ENCODE peak calls at places on chromosomes 11 and 22, in eight cellular contexts. D is BE2C; X is right lobe of liver; O is gastrocnemius medialis; E is GM23248; U is cardiac muscle cell; B is heart right ventricle; Z is CD4-positive, CD25-positive, alpha-beta regulatory T cell. F is an unnamed sample.

GRCh38 chr11:74731301-74732094 is at the start of gene CHRDL2:
- DNase-seq in D (peak; percentile 44), X (peak; percentile 60), O (no peak), E (peak; percentile 76), U (peak; percentile 60), B (peak; percentile 36), Z (no peak), F (no peak)

GRCh38 chr11:35798983-35799382 is 136.4 kb downstream of the TRIM44 start:
- DNase-seq in D (no peak), X (no peak), O (no peak), E (no peak), U (no peak), B (no peak), Z (no peak), F (no peak)

GRCh38 chr22:32836286-32836859 is 34.9 kb downstream of the TIMP3 start:
- DNase-seq in D (no peak), X (no peak), O (no peak), E (peak; percentile 56), U (peak; percentile 31), B (no peak), Z (no peak), F (no peak)

GRCh38 chr22:28148816-28149465 is 229.9 kb upstream of the PITPNB start:
- DNase-seq in D (no peak), X (no peak), O (no peak), E (peak; percentile 42), U (no peak), B (no peak), Z (no peak), F (no peak)

GRCh38 chr11:113531575-113532451 is 56.6 kb upstream of the DRD2 start:
- DNase-seq in D (no peak), X (no peak), O (no peak), E (peak; percentile 45), U (peak; percentile 79), B (no peak), Z (no peak), F (no peak)

GRCh38 chr11:114099392-114100178 is 40.1 kb downstream of the ZBTB16 start:
- DNase-seq in D (no peak), X (no peak), O (peak; percentile 53), E (no peak), U (peak; percentile 45), B (no peak), Z (no peak), F (no peak)

GRCh38 chr11:109405671-109406070 is 16.3 kb upstream of the C11orf87 start:
- DNase-seq in D (no peak), X (no peak), O (no peak), E (peak; percentile 62), U (no peak), B (no peak), Z (no peak), F (no peak)

GRCh38 chr11:118628861-118629549 is 21.6 kb downstream of the PHLDB1 start:
- DNase-seq in D (no peak), X (no peak), O (no peak), E (peak; percentile 39), U (no peak), B (no peak), Z (no peak), F (no peak)

GRCh38 chr11:58286249-58286648 is 18.2 kb upstream of the OR10W1 start:
- DNase-seq in D (no peak), X (no peak), O (no peak), E (peak; percentile 77), U (peak; percentile 30), B (no peak), Z (no peak), F (no peak)

GRCh38 chr11:116895053-116895757 is 57.8 kb upstream of the APOA1 start:
- DNase-seq in D (peak; percentile 20), X (no peak), O (no peak), E (no peak), U (peak; percentile 46), B (peak; percentile 23), Z (no peak), F (no peak)

GRCh38 chr11:61793084-61793828 is 545 bp downstream of the FEN1 start:
- DNase-seq in D (no peak), X (no peak), O (no peak), E (peak; percentile 32), U (no peak), B (no peak), Z (no peak), F (no peak)

GRCh38 chr22:20139391-20140106 is 7.9 kb downstream of the ZDHHC8 start:
- DNase-seq in D (no peak), X (no peak), O (no peak), E (no peak), U (no peak), B (no peak), Z (no peak), F (no peak)

GRCh38 chr11:113553235-113553634 is 78.0 kb upstream of the DRD2 start:
- DNase-seq in D (no peak), X (no peak), O (no peak), E (peak; percentile 98), U (peak; percentile 98), B (no peak), Z (no peak), F (no peak)

GRCh38 chr11:131036544-131036943 is 120.3 kb upstream of the SNX19 start:
- DNase-seq in D (no peak), X (no peak), O (no peak), E (no peak), U (no peak), B (no peak), Z (no peak), F (no peak)

GRCh38 chr11:113118104-113118503 is 156.9 kb downstream of the NCAM1 start:
- DNase-seq in D (no peak), X (no peak), O (no peak), E (no peak), U (no peak), B (no peak), Z (no peak), F (no peak)

GRCh38 chr11:118117790-118118601 is 31.2 kb upstream of the SMIM35 start:
- DNase-seq in D (no peak), X (no peak), O (no peak), E (no peak), U (no peak), B (no peak), Z (no peak), F (no peak)

GRCh38 chr11:126628450-126628789 is 272.9 kb downstream of the ST3GAL4 start:
- DNase-seq in D (no peak), X (no peak), O (no peak), E (no peak), U (no peak), B (no peak), Z (no peak), F (no peak)
- H3K27me3 ChIP-seq in D (no peaks in the 10 kb centered on the region), X (no peaks in the 10 kb centered on the region), O (no peaks in the 10 kb centered on the region), E (no peaks in the 10 kb centered on the region), U (peaks cover 25% of the 10 kb centered on the region), B (peaks cover 5% of the 10 kb centered on the region), Z (no peaks in the 10 kb centered on the region), F (no peaks in the 10 kb centered on the region)

DNA sequence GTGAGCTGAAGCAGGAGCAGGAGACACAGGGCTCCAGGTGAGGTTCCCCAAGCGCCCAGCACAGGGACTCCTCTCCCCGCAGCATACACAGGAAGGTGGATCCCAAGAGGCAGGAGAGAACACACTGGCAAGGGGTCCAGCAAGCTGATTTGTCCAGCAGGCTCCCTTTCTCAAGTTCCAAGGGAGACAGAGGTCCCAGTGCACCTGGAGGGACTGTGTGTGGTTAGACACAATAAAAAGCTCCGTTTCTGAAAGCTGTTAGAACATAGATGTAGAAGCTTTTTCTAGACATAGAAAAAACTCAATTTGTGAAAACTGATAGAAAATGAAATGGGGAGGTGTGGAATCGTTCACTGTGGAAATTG is 1.8 kb downstream of the CALCB start:
- DNase-seq in D (no peak), X (no peak), O (no peak), E (no peak), U (no peak), B (no peak), Z (no peak), F (no peak)
- H3K27me3 ChIP-seq in D (peaks cover 17% of the 10 kb centered on the region), X (peaks cover 6% of the 10 kb centered on the region), O (peaks cover 28% of the 10 kb centered on the region), E (peaks cover 26% of the 10 kb centered on the region), U (peaks cover 44% of the 10 kb centered on the region), B (peaks cover 39% of the 10 kb centered on the region), Z (peaks cover 8% of the 10 kb centered on the region), F (no peaks in the 10 kb centered on the region)

GRCh38 chr11:3216027-3216525 is 2.5 kb downstream of the MRGPRG start:
- DNase-seq in D (no peak), X (no peak), O (no peak), E (no peak), U (no peak), B (no peak), Z (no peak), F (no peak)

GRCh38 chr11:3218483-3219280 is at the start of gene MRGPRG:
- DNase-seq in D (no peak), X (peak; percentile 36), O (no peak), E (no peak), U (no peak), B (peak; percentile 5), Z (no peak), F (no peak)

GRCh38 chr11:3220101-3220500 is 1.5 kb upstream of the MRGPRG start:
- DNase-seq in D (no peak), X (no peak), O (no peak), E (no peak), U (no peak), B (no peak), Z (no peak), F (no peak)

GRCh38 chr11:3219281-3219892 is 774 bp upstream of the MRGPRG start:
- DNase-seq in D (no peak), X (peak; percentile 23), O (no peak), E (no peak), U (no peak), B (no peak), Z (no peak), F (no peak)

DNA sequence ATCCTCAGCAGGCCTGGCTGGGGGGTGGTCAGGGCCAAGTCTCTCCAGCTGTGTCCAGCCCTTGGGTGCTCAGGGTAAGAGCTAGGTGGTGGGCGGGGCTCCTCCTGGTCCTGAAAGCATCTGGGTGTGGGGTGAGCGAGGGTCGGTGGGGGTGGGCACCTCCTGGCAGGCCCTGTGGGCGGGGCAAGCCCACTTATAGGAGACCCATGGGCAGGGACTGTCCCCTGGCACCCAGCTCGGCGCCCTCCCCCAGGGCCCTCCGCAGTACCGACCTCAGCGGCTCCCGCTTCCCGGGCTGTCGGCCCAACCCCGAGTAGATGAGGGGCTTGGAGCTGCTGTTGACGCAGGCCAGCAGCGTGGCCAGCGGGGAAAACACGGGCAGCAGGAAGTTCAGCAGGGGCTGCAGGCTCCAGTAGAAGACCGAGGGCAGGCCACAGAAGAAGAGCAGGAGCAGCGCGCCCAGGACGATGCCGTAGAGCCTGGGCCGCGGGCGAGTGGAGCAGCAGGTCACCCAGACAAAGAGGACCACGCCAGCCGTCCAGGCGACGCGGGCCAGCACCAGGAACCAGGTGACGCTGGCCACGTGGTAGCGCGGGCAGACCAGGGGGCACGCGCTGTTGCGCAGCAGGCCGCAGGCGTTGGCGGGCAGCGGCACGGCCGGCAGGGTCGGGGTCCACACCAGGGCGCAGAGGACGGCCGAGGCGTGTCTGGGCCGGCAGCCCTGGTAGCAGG is 696 bp downstream of the MRGPRG start:
- DNase-seq in D (peak; percentile 1), X (peak; percentile 42), O (no peak), E (no peak), U (no peak), B (peak; percentile 9), Z (no peak), F (no peak)
- H3K27me3 ChIP-seq in D (no peaks in the 10 kb centered on the region), X (no peaks in the 10 kb centered on the region), O (peaks cover 14% of the 10 kb centered on the region), E (peaks cover 8% of the 10 kb centered on the region), U (peaks cover 34% of the 10 kb centered on the region), B (peaks cover 34% of the 10 kb centered on the region), Z (no peaks in the 10 kb centered on the region), F (no peaks in the 10 kb centered on the region)

DNA sequence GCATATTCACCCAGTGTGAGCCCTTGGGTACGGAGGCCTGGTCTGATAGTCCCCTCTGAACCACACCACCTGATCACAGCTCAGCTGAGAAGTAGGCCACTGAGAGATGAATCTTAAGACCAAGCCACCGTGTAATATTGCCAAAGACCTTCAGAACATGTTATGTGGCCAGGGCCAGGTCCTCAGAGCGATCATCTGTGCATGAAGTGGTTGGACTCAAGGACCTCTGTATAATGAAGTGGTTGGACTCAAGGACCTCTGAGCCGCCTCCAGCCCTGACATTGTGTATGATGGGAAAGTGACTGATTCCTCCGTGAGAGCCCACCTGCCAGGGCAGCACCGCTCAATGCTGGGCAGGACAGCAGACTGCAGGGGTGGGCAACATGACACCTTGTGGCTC is 70.2 kb downstream of the TP53I11 start:
- DNase-seq in D (no peak), X (no peak), O (no peak), E (no peak), U (no peak), B (no peak), Z (no peak), F (no peak)
- H3K27me3 ChIP-seq in D (no peaks in the 10 kb centered on the region), X (no peaks in the 10 kb centered on the region), O (no peaks in the 10 kb centered on the region), E (peaks cover 7% of the 10 kb centered on the region), U (no peaks in the 10 kb centered on the region), B (no peaks in the 10 kb centered on the region), Z (no peaks in the 10 kb centered on the region), F (no peaks in the 10 kb centered on the region)